ENCODE peak calls at places on chromosomes 2 and 18, in four cellular contexts. One of them, this sample, is unnamed.
A peak's percentile ranks its signal among the peaks of the same experiment; 100 is the strongest.

GRCh38 chr2:98155721-98156120 is 68.8 kb downstream of the VWA3B start:
- DNase-seq in K562: no peak
- DNase-seq in HCT116: no peak
- DNase-seq in HepG2: no peak
- DNase-seq in this sample: no peak

GRCh38 chr2:206086683-206087350 is 843 bp upstream of the INO80D start:
- DNase-seq in HepG2: peak; percentile 74
- DNase-seq in K562: peak; percentile 17
- DNase-seq in HCT116: no peak
- DNase-seq in this sample: no peak

GRCh38 chr2:196088209-196088608 is 19.6 kb upstream of the DNAH7 start:
- DNase-seq in K562: no peak
- DNase-seq in HepG2: peak; percentile 88
- DNase-seq in HCT116: no peak
- DNase-seq in this sample: no peak

GRCh38 chr2:107936427-107937359 is 49.6 kb upstream of the SLC5A7 start:
- DNase-seq in K562: peak; percentile 37
- DNase-seq in HCT116: no peak
- DNase-seq in HepG2: peak; percentile 10
- DNase-seq in this sample: no peak

GRCh38 chr18:77086034-77086433 is 46.5 kb downstream of the MBP start:
- DNase-seq in HepG2: no peak
- DNase-seq in K562: no peak
- DNase-seq in HCT116: no peak
- DNase-seq in this sample: no peak

GRCh38 chr2:112811841-112812306 is 24.7 kb downstream of the IL1B start:
- DNase-seq in HepG2: peak; percentile 24
- DNase-seq in K562: no peak
- DNase-seq in HCT116: no peak
- DNase-seq in this sample: no peak

GRCh38 chr18:60676807-60677206 is 304.2 kb upstream of the MC4R start:
- DNase-seq in HCT116: no peak
- DNase-seq in HepG2: no peak
- DNase-seq in K562: no peak
- DNase-seq in this sample: no peak

GRCh38 chr2:112075490-112076260 is 20.6 kb downstream of the TMEM87B start:
- DNase-seq in HCT116: no peak
- DNase-seq in K562: no peak
- DNase-seq in HepG2: no peak
- DNase-seq in this sample: no peak

GRCh38 chr2:241160318-241160717 is 10.1 kb downstream of the PPP1R7 start:
- DNase-seq in HepG2: no peak
- DNase-seq in HCT116: no peak
- DNase-seq in K562: no peak
- DNase-seq in this sample: no peak

GRCh38 chr18:58386780-58387179 is 242.1 kb downstream of the ALPK2 start:
- DNase-seq in HCT116: no peak
- DNase-seq in HepG2: no peak
- DNase-seq in K562: no peak
- DNase-seq in this sample: no peak

GRCh38 chr2:188046437-188046836 is 245.2 kb upstream of the GULP1 start:
- DNase-seq in K562: no peak
- DNase-seq in HCT116: no peak
- DNase-seq in HepG2: no peak
- DNase-seq in this sample: no peak
- TF ChIP-seq ZNF274 in K562: no peak
- TF ChIP-seq ZNF274 in HCT116: no peak
- TF ChIP-seq ZNF274 in HepG2: no peak
- TF ChIP-seq ZNF274 in this sample: no peak

GRCh38 chr2:122072666-122073065 is 317.2 kb downstream of the TSN start:
- DNase-seq in HCT116: no peak
- DNase-seq in K562: no peak
- DNase-seq in HepG2: no peak
- DNase-seq in this sample: no peak
- TF ChIP-seq ZNF274 in HCT116: no peak
- TF ChIP-seq ZNF274 in K562: no peak
- TF ChIP-seq ZNF274 in HepG2: no peak
- TF ChIP-seq ZNF274 in this sample: no peak

GRCh38 chr2:231512222-231512621 is 18.0 kb downstream of the NMUR1 start:
- DNase-seq in HCT116: no peak
- DNase-seq in HepG2: no peak
- DNase-seq in K562: no peak
- DNase-seq in this sample: no peak
- TF ChIP-seq ZNF274 in HCT116: no peak
- TF ChIP-seq ZNF274 in HepG2: no peak
- TF ChIP-seq ZNF274 in K562: no peak
- TF ChIP-seq ZNF274 in this sample: no peak

GRCh38 chr2:203534486-203535077 is 519 bp downstream of the RAPH1 start:
- DNase-seq in K562: peak; percentile 14
- DNase-seq in HepG2: peak; percentile 12
- DNase-seq in HCT116: no peak
- DNase-seq in this sample: no peak
- TF ChIP-seq ZNF274 in K562: no peak
- TF ChIP-seq ZNF274 in HepG2: peak; percentile 36
- TF ChIP-seq ZNF274 in HCT116: no peak
- TF ChIP-seq ZNF274 in this sample: no peak